ENCODE peak calls at places on chromosomes 4 and X, in five cellular contexts. V, I, O, E and F are unnamed samples.
A peak's percentile ranks its signal among the peaks of the same experiment; 100 is the strongest.

GRCh38 chr4:6227412-6228157 is 27.2 kb upstream of the JAKMIP1 start:
- DNase-seq in O (no peak), E (no peak), I (no peak), V (no peak), F (no peak)

GRCh38 chr4:184653650-184654049 is 4.1 kb downstream of the PRIMPOL start:
- DNase-seq in V (no peak), O (no peak), I (no peak), E (peak; percentile 54), F (no peak)

GRCh38 chrX:138775501-138775900 is 64.0 kb upstream of the FGF13 start:
- DNase-seq in I (no peak), O (no peak), V (no peak), E (peak; percentile 63), F (no peak)

GRCh38 chr4:11505225-11505971 is 76.7 kb upstream of the HS3ST1 start:
- DNase-seq in O (no peak), E (no peak), I (no peak), V (no peak), F (no peak)

GRCh38 chr4:137956256-137956655 is 285.9 kb downstream of the SLC7A11 start:
- DNase-seq in V (no peak), E (peak; percentile 50), I (no peak), O (no peak), F (no peak)

GRCh38 chr4:105765690-105766407 is 57.3 kb downstream of the GSTCD start:
- DNase-seq in V (no peak), I (no peak), O (no peak), E (peak; percentile 83), F (no peak)

GRCh38 chr4:82235346-82235745 is 138.4 kb downstream of the HNRNPD start:
- DNase-seq in O (no peak), I (no peak), E (no peak), V (no peak), F (no peak)

GRCh38 chrX:6004529-6004928 is 224.1 kb downstream of the NLGN4X start:
- DNase-seq in I (no peak), E (no peak), O (no peak), V (no peak), F (no peak)

GRCh38 chr4:83370640-83370906 is 35.9 kb upstream of the HPSE start:
- DNase-seq in E (peak; percentile 44), O (no peak), I (no peak), V (no peak), F (no peak)

GRCh38 chr4:59689149-59689548 is 1511.0 kb upstream of the ADGRL3 start:
- DNase-seq in E (no peak), I (no peak), V (no peak), O (no peak), F (no peak)

GRCh38 chr4:179196511-179196910 is 1754.3 kb upstream of the AGA start:
- DNase-seq in O (no peak), E (no peak), I (no peak), V (no peak), F (no peak)

GRCh38 chrX:53882331-53882730 is 161.9 kb downstream of the PHF8 start:
- DNase-seq in I (no peak), O (no peak), E (peak; percentile 13), V (no peak), F (no peak)

GRCh38 chr4:141730805-141731204 is 94.4 kb downstream of the IL15 start:
- DNase-seq in E (peak; percentile 18), V (no peak), I (no peak), O (no peak), F (no peak)

GRCh38 chr4:120750152-120750525 is 172.4 kb downstream of the PRDM5 start:
- DNase-seq in E (no peak), I (no peak), V (no peak), O (no peak), F (no peak)

GRCh38 chr4:133320576-133321170 is 171.6 kb downstream of the PCDH10 start:
- DNase-seq in I (no peak), O (no peak), E (peak; percentile 36), V (no peak), F (no peak)

GRCh38 chr4:186137193-186137792 is 32.8 kb downstream of the FAM149A start:
- DNase-seq in I (no peak), O (no peak), E (peak; percentile 61), V (no peak), F (no peak)

GRCh38 chrX:35890699-35891098 is 28.8 kb upstream of the CFAP47 start:
- DNase-seq in O (no peak), V (peak; percentile 65), E (peak; percentile 42), I (no peak), F (peak; percentile 19)

GRCh38 chr4:2256156-2256731 is 5.7 kb downstream of the MXD4 start:
- DNase-seq in E (no peak), O (peak; percentile 86), V (peak; percentile 79), I (peak; percentile 15), F (peak; percentile 50)

GRCh38 chrX:103629295-103630170 is 758 bp downstream of the TCEAL1 start:
- DNase-seq in V (peak; percentile 69), O (peak; percentile 84), I (peak; percentile 48), E (peak; percentile 73), F (peak; percentile 80)

GRCh38 chr4:1981251-1982055 is 27.3 kb downstream of the NELFA start:
- DNase-seq in E (peak; percentile 30), I (no peak), V (no peak), O (peak; percentile 62), F (no peak)

GRCh38 chr4:8516061-8516573 is 64.1 kb upstream of the GPR78 start:
- DNase-seq in I (no peak), E (no peak), O (no peak), V (no peak), F (no peak)

GRCh38 chr4:36348403-36348938 is 67.1 kb downstream of the DTHD1 start:
- DNase-seq in E (no peak), I (no peak), O (no peak), V (peak; percentile 4), F (no peak)

GRCh38 chr4:43360296-43360695 is 467.8 kb downstream of the GRXCR1 start:
- DNase-seq in E (no peak), I (no peak), V (no peak), O (no peak), F (no peak)

GRCh38 chr4:48255959-48256342 is 13.7 kb downstream of the TEC start:
- DNase-seq in E (no peak), I (no peak), O (no peak), V (no peak), F (no peak)
- H3K4me3 ChIP-seq in E (no peak overlapping the region), I (no peak overlapping the region), O (no peak overlapping the region), V (no peak overlapping the region), F (no peak overlapping the region)

GRCh38 chr4:112063260-112063659 is 82.0 kb upstream of the FAM241A start:
- DNase-seq in V (no peak), I (no peak), O (no peak), E (peak; percentile 14), F (no peak)
- H3K4me3 ChIP-seq in V (no peak overlapping the region), I (no peak overlapping the region), O (no peak overlapping the region), E (no peak overlapping the region), F (no peak overlapping the region)

GRCh38 chr4:41430796-41431195 is 107.2 kb upstream of the LIMCH1 start:
- DNase-seq in V (no peak), O (no peak), E (peak; percentile 31), I (no peak), F (no peak)
- H3K4me3 ChIP-seq in V (no peak overlapping the region), O (no peak overlapping the region), E (no peak overlapping the region), I (no peak overlapping the region), F (no peak overlapping the region)

GRCh38 chrX:64428371-64428770 is 33.1 kb upstream of the MTMR8 start:
- DNase-seq in O (no peak), E (no peak), I (no peak), V (no peak), F (no peak)
- H3K4me3 ChIP-seq in O (no peak overlapping the region), E (no peak overlapping the region), I (no peak overlapping the region), V (no peak overlapping the region), F (no peak overlapping the region)

GRCh38 chr4:26885912-26886274 is 25.3 kb downstream of the STIM2 start:
- DNase-seq in V (no peak), I (no peak), E (no peak), O (no peak), F (no peak)
- H3K4me3 ChIP-seq in V (no peak overlapping the region), I (no peak overlapping the region), E (no peak overlapping the region), O (no peak overlapping the region), F (no peak overlapping the region)

GRCh38 chrX:104659037-104659744 is 93.2 kb downstream of the IL1RAPL2 start:
- DNase-seq in O (no peak), V (peak; percentile 63), E (no peak), I (no peak), F (no peak)

GRCh38 chrX:104665691-104666090 is 99.7 kb downstream of the IL1RAPL2 start:
- DNase-seq in V (no peak), O (no peak), E (no peak), I (no peak), F (no peak)

GRCh38 chrX:104662694-104663093 is 96.7 kb downstream of the IL1RAPL2 start:
- DNase-seq in E (no peak), V (no peak), I (no peak), O (no peak), F (no peak)

DNA sequence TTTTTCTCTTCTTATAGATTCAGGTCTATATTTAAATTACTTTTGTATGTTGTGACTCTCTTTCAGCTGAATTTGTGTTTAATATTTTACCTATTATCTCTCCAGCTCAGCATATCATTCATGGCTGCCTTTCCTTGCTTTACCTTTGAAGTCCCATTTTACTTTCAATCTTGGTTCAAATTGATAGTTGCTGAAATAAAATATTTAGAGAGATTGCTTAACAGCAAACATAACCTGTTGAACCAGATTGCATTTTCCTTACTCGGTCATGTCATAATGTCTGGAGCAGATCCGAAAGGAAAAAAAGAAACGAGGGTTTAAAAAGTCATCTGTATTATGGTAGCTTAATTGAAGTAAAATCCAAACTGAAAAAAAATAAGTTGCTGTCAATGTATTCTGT is 94.1 kb downstream of the IL1RAPL2 start:
- DNase-seq in V (no peak), I (no peak), E (no peak), O (no peak), F (no peak)
- H3K4me3 ChIP-seq in V (no peak overlapping the region), I (no peak overlapping the region), E (no peak overlapping the region), O (no peak overlapping the region), F (no peak overlapping the region)

DNA sequence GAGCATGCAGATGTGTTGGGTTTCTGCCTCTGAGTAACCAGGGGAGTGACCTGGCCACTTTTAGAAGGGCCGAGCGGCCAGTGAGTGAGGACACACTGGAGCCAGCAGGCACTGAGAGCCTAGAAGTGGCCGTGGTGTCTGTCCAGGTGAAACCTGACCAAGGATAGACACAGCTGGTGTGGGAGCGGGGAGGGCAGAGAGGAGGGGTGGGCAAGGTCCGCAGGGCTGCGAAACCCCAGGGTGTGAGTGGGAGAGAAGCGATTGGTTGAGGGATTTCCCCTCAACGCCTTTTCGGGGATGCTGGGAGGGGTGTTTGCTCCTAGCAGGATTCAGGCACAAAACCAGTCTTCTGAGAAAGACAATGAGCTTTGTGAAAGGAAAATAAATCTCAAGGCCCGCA is 33.2 kb upstream of the ARSD start:
- DNase-seq in V (no peak), E (no peak), I (no peak), O (no peak), F (no peak)
- H3K4me3 ChIP-seq in V (no peak overlapping the region), E (no peak overlapping the region), I (no peak overlapping the region), O (no peak overlapping the region), F (no peak overlapping the region)